ENCODE peak calls at places on chromosomes 11 and 22, in five cellular contexts. One of them, this sample, is unnamed.

GRCh38 chr11:67616431-67617242 is 9.9 kb downstream of the NDUFV1 start:
- DNase-seq in suprapubic skin: no peak
- DNase-seq in HCT116: no peak
- DNase-seq in transverse colon: no peak
- DNase-seq in breast epithelium: no peak
- DNase-seq in this sample: no peak

GRCh38 chr11:122108192-122108799 is 7.7 kb downstream of the BLID start:
- DNase-seq in breast epithelium: no peak
- DNase-seq in transverse colon: no peak
- DNase-seq in suprapubic skin: no peak
- DNase-seq in HCT116: peak; percentile 57
- DNase-seq in this sample: no peak

GRCh38 chr11:2693851-2694261 is 5.9 kb downstream of the KCNQ1OT1 start:
- DNase-seq in HCT116: no peak
- DNase-seq in transverse colon: no peak
- DNase-seq in suprapubic skin: peak; percentile 70
- DNase-seq in breast epithelium: no peak
- DNase-seq in this sample: no peak

GRCh38 chr11:33867996-33868645 is 23.8 kb downstream of the LMO2 start:
- DNase-seq in transverse colon: no peak
- DNase-seq in suprapubic skin: no peak
- DNase-seq in HCT116: no peak
- DNase-seq in breast epithelium: no peak
- DNase-seq in this sample: no peak

GRCh38 chr22:37604875-37605274 is 3.8 kb upstream of the GGA1 start:
- DNase-seq in breast epithelium: no peak
- DNase-seq in transverse colon: no peak
- DNase-seq in suprapubic skin: no peak
- DNase-seq in HCT116: no peak
- DNase-seq in this sample: no peak

GRCh38 chr22:46013460-46014416 is 36.8 kb upstream of the WNT7B start:
- DNase-seq in suprapubic skin: peak; percentile 97
- DNase-seq in transverse colon: peak; percentile 96
- DNase-seq in HCT116: peak; percentile 89
- DNase-seq in breast epithelium: peak; percentile 91
- DNase-seq in this sample: peak; percentile 92

GRCh38 chr11:83971063-83971462 is 684.9 kb upstream of the CCDC90B start:
- DNase-seq in breast epithelium: no peak
- DNase-seq in transverse colon: no peak
- DNase-seq in HCT116: no peak
- DNase-seq in suprapubic skin: no peak
- DNase-seq in this sample: no peak

GRCh38 chr11:72821221-72821919 is 7.2 kb downstream of the ATG16L2 start:
- DNase-seq in transverse colon: peak; percentile 52
- DNase-seq in suprapubic skin: no peak
- DNase-seq in HCT116: no peak
- DNase-seq in breast epithelium: no peak
- DNase-seq in this sample: peak; percentile 37

GRCh38 chr11:117457031-117457785 is 129.6 kb downstream of the CEP164 start:
- DNase-seq in HCT116: no peak
- DNase-seq in transverse colon: no peak
- DNase-seq in breast epithelium: no peak
- DNase-seq in suprapubic skin: no peak
- DNase-seq in this sample: no peak

GRCh38 chr11:6251120-6251733 is 8.4 kb upstream of the CCKBR start:
- DNase-seq in transverse colon: peak; percentile 82
- DNase-seq in HCT116: peak; percentile 64
- DNase-seq in suprapubic skin: no peak
- DNase-seq in breast epithelium: peak; percentile 28
- DNase-seq in this sample: peak; percentile 90
- TF ChIP-seq POLR2AphosphoS5 in transverse colon: no peak
- TF ChIP-seq POLR2AphosphoS5 in HCT116: no peak
- TF ChIP-seq POLR2AphosphoS5 in suprapubic skin: no peak
- TF ChIP-seq POLR2AphosphoS5 in breast epithelium: no peak
- TF ChIP-seq POLR2AphosphoS5 in this sample: no peak

DNA sequence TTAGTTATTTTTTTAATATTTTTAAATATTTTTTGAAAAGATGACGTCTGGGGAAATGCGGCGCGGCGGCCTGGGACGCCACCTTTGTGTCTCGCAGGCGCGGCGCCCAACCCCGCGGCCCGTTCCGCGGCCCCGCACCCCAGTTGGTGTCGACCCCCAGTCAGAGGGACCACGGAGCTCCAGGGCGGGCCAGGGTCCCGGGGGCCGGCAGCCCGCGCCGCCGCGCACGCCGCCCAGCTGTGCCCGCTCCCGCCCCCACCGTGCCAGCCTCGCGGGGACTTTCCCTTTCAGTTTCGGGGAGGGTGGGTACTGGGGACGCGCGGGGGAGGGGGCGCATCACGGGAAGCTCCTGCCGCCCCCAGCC is 1.6 kb downstream of the CCND1 start:
- DNase-seq in breast epithelium: no peak
- DNase-seq in transverse colon: peak; percentile 59
- DNase-seq in suprapubic skin: peak; percentile 79
- DNase-seq in HCT116: no peak
- DNase-seq in this sample: peak; percentile 52
- H3K4me3 ChIP-seq in breast epithelium: peak overlapping the region; percentile 89
- H3K4me3 ChIP-seq in transverse colon: peak overlapping the region; percentile 79
- H3K4me3 ChIP-seq in suprapubic skin: peak overlapping the region; percentile 97
- H3K4me3 ChIP-seq in HCT116: peak overlapping the region; percentile 99
- H3K4me3 ChIP-seq in this sample: peak overlapping the region; percentile 87

GRCh38 chr11:61972112-61972795 is 4.8 kb upstream of the FTH1 start:
- DNase-seq in breast epithelium: peak; percentile 32
- DNase-seq in transverse colon: no peak
- DNase-seq in HCT116: no peak
- DNase-seq in suprapubic skin: no peak
- DNase-seq in this sample: no peak
- TF ChIP-seq POLR2A in breast epithelium: no peak
- TF ChIP-seq POLR2A in transverse colon: no peak
- TF ChIP-seq POLR2A in HCT116: no peak
- TF ChIP-seq POLR2A in suprapubic skin: no peak
- TF ChIP-seq POLR2A in this sample: no peak

GRCh38 chr11:76846441-76846840 is 14.3 kb upstream of the ACER3 start:
- DNase-seq in HCT116: no peak
- DNase-seq in transverse colon: no peak
- DNase-seq in breast epithelium: no peak
- DNase-seq in suprapubic skin: no peak
- DNase-seq in this sample: no peak

GRCh38 chr11:76849376-76849775 is 11.3 kb upstream of the ACER3 start:
- DNase-seq in HCT116: no peak
- DNase-seq in suprapubic skin: no peak
- DNase-seq in transverse colon: no peak
- DNase-seq in breast epithelium: no peak
- DNase-seq in this sample: no peak

GRCh38 chr11:76854709-76855108 is 6.0 kb upstream of the ACER3 start:
- DNase-seq in suprapubic skin: no peak
- DNase-seq in transverse colon: no peak
- DNase-seq in breast epithelium: no peak
- DNase-seq in HCT116: no peak
- DNase-seq in this sample: no peak

GRCh38 chr11:76856111-76856510 is 4.6 kb upstream of the ACER3 start:
- DNase-seq in breast epithelium: no peak
- DNase-seq in HCT116: no peak
- DNase-seq in suprapubic skin: no peak
- DNase-seq in transverse colon: no peak
- DNase-seq in this sample: no peak

GRCh38 chr11:76850815-76851214 is 9.9 kb upstream of the ACER3 start:
- DNase-seq in breast epithelium: peak; percentile 66
- DNase-seq in suprapubic skin: no peak
- DNase-seq in HCT116: no peak
- DNase-seq in transverse colon: no peak
- DNase-seq in this sample: no peak
- TF ChIP-seq POLR2AphosphoS5 in breast epithelium: no peak
- TF ChIP-seq POLR2AphosphoS5 in suprapubic skin: no peak
- TF ChIP-seq POLR2AphosphoS5 in HCT116: no peak
- TF ChIP-seq POLR2AphosphoS5 in transverse colon: no peak
- TF ChIP-seq POLR2AphosphoS5 in this sample: no peak

DNA sequence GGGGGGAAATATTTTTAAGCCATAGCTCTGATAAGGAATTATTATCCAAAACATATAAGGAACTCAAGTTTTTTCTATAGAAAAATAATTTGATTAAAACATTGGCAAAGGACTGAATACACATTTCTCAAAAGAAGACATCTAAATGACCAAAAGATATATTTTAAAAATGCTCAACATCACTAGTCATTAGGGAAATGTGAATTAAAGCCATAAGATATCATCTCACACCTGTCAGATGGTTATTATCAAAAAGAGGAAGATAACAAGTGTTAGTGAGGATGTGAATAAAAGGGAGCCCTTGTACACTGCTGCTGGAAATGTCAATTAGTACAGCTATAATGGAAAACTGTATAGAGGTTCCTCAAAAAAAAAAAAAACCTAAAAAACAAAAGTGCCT is 425.0 kb downstream of the DYNC2H1 start:
- DNase-seq in transverse colon: no peak
- DNase-seq in breast epithelium: no peak
- DNase-seq in suprapubic skin: no peak
- DNase-seq in HCT116: no peak
- DNase-seq in this sample: no peak
- H3K4me3 ChIP-seq in transverse colon: no peak overlapping the region
- H3K4me3 ChIP-seq in breast epithelium: no peak overlapping the region
- H3K4me3 ChIP-seq in suprapubic skin: no peak overlapping the region
- H3K4me3 ChIP-seq in HCT116: no peak overlapping the region
- H3K4me3 ChIP-seq in this sample: no peak overlapping the region

DNA sequence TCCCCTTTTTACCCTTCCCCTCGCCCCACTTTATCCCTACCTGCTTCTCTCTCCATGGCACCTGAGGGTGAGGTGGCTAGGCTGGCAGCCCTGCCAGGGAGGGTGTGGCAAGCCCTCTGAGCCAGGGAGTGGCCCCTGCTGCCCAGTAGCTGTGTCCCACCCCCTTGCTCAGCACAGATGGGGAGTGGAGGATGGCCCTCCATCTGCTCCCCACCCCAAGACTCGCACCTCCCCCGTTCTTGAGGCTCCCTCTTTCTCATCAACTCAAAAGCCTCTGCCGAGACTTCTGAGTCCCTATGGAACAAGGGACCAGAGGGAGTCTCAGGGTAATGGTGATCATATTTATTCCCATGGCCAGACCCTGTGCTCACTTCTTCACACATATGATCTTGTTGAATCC is 1.7 kb downstream of the TMEM151A start:
- DNase-seq in HCT116: no peak
- DNase-seq in transverse colon: no peak
- DNase-seq in suprapubic skin: no peak
- DNase-seq in breast epithelium: no peak
- DNase-seq in this sample: no peak
- TF ChIP-seq POLR2A in HCT116: no peak
- TF ChIP-seq POLR2A in transverse colon: no peak
- TF ChIP-seq POLR2A in suprapubic skin: no peak
- TF ChIP-seq POLR2A in breast epithelium: no peak
- TF ChIP-seq POLR2A in this sample: no peak

DNA sequence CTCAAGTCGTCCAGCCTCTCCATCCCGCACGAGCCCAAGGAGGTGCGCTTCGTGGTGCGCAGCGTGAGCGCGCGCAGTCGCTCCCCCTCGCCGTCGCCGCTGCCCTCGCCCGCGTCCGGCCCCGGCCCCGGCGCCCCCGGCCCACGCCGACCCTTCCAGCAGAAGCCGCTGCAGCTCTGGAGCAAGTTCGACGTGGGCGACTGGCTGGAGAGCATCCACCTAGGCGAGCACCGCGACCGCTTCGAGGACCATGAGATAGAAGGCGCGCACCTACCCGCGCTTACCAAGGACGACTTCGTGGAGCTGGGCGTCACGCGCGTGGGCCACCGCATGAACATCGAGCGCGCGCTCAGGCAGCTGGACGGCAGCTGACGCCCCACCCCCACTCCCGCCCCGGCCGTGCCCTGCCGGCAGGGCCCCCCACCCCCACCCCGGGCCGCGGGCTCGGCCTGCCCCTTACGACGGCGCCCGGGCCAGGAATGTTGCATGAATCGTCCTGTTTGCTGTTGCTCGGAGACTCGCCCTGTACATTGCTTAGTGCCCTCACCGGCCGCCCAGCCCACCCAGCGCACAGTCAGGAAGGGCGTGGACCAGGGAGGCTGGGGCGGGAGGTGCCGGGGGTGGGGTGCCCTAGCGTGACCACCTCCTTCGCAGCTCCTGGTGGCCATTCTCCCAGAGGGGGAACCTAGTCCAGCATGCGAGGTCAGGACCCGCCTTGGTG is 6.9 kb upstream of the ACR start:
- DNase-seq in suprapubic skin: peak; percentile 78
- DNase-seq in transverse colon: no peak
- DNase-seq in breast epithelium: no peak
- DNase-seq in HCT116: no peak
- DNase-seq in this sample: no peak
- TF ChIP-seq POLR2AphosphoS5 in suprapubic skin: no peak
- TF ChIP-seq POLR2AphosphoS5 in transverse colon: no peak
- TF ChIP-seq POLR2AphosphoS5 in breast epithelium: no peak
- TF ChIP-seq POLR2AphosphoS5 in HCT116: no peak
- TF ChIP-seq POLR2AphosphoS5 in this sample: no peak

GRCh38 chr11:93743316-93743715 is 1.8 kb downstream of the C11orf54 start:
- DNase-seq in suprapubic skin: no peak
- DNase-seq in breast epithelium: no peak
- DNase-seq in transverse colon: peak; percentile 14
- DNase-seq in HCT116: no peak
- DNase-seq in this sample: no peak

GRCh38 chr11:93741882-93742226 is 382 bp downstream of the C11orf54 start:
- DNase-seq in suprapubic skin: no peak
- DNase-seq in HCT116: no peak
- DNase-seq in transverse colon: peak; percentile 72
- DNase-seq in breast epithelium: peak; percentile 57
- DNase-seq in this sample: peak; percentile 69

GRCh38 chr11:93747122-93747521 is 5.7 kb downstream of the C11orf54 start:
- DNase-seq in breast epithelium: no peak
- DNase-seq in HCT116: no peak
- DNase-seq in suprapubic skin: no peak
- DNase-seq in transverse colon: no peak
- DNase-seq in this sample: no peak

GRCh38 chr11:93741094-93741881 is at the start of the genes C11orf54 and TAF1D:
- DNase-seq in breast epithelium: peak; percentile 96
- DNase-seq in HCT116: peak; percentile 93
- DNase-seq in suprapubic skin: peak; percentile 99
- DNase-seq in transverse colon: peak; percentile 98
- DNase-seq in this sample: peak; percentile 97

GRCh38 chr11:93744669-93745004 is 3.2 kb downstream of the C11orf54 start:
- DNase-seq in HCT116: no peak
- DNase-seq in suprapubic skin: no peak
- DNase-seq in breast epithelium: no peak
- DNase-seq in transverse colon: no peak
- DNase-seq in this sample: no peak
- H3K4me3 ChIP-seq in HCT116: no peak overlapping the region
- H3K4me3 ChIP-seq in suprapubic skin: no peak overlapping the region
- H3K4me3 ChIP-seq in breast epithelium: no peak overlapping the region
- H3K4me3 ChIP-seq in transverse colon: no peak overlapping the region
- H3K4me3 ChIP-seq in this sample: no peak overlapping the region

GRCh38 chr11:64305075-64305690 is at the start of gene ESRRA:
- DNase-seq in suprapubic skin: peak; percentile 100
- DNase-seq in transverse colon: peak; percentile 100
- DNase-seq in HCT116: peak; percentile 96
- DNase-seq in breast epithelium: peak; percentile 100
- DNase-seq in this sample: peak; percentile 100
- TF ChIP-seq POLR2A in suprapubic skin: no peak
- TF ChIP-seq POLR2A in transverse colon: peak; percentile 33
- TF ChIP-seq POLR2A in HCT116: no peak
- TF ChIP-seq POLR2A in breast epithelium: no peak
- TF ChIP-seq POLR2A in this sample: no peak